ENCODE peak calls at places on chromosomes 12 and 14, in seven cellular contexts. J, A, K, H, R, M and E are unnamed samples.
A peak's percentile ranks its signal among the peaks of the same experiment; 100 is the strongest.

GRCh38 chr12:92753976-92754885 is 51.4 kb downstream of the PLEKHG7 start:
- DNase-seq in M (no peak), H (no peak), R (no peak), J (no peak), A (no peak), K (peak; percentile 30), E (no peak)

GRCh38 chr14:52706286-52706685 is 714 bp upstream of the PSMC6 start:
- DNase-seq in M (no peak), R (no peak), A (no peak), J (no peak), H (no peak), K (peak; percentile 23), E (peak; percentile 16)

GRCh38 chr12:64427988-64428387 is 23.8 kb downstream of the XPOT start:
- DNase-seq in M (no peak), A (no peak), J (no peak), H (no peak), R (no peak), K (no peak), E (no peak)

GRCh38 chr14:74975059-74975810 is 19.8 kb upstream of the PGF start:
- DNase-seq in A (peak; percentile 6), K (no peak), R (no peak), J (peak; percentile 67), H (peak; percentile 92), M (no peak), E (peak; percentile 21)

GRCh38 chr14:32727827-32728226 is 210.9 kb upstream of the NPAS3 start:
- DNase-seq in R (no peak), K (no peak), H (no peak), A (no peak), J (no peak), M (no peak), E (no peak)

GRCh38 chr12:108773798-108774788 is 42.8 kb upstream of the CORO1C start:
- DNase-seq in J (peak; percentile 43), M (peak; percentile 51), R (peak; percentile 91), K (peak; percentile 67), H (peak; percentile 88), A (no peak), E (peak; percentile 58)

GRCh38 chr12:20194171-20194570 is 174.2 kb upstream of the PDE3A start:
- DNase-seq in J (no peak), H (peak; percentile 17), R (no peak), M (no peak), A (peak; percentile 46), K (peak; percentile 27), E (peak; percentile 18)

GRCh38 chr14:74261288-74261687 is 22.0 kb downstream of the VSX2 start:
- DNase-seq in J (no peak), M (no peak), H (no peak), A (no peak), R (peak; percentile 54), K (no peak), E (peak; percentile 30)

GRCh38 chr12:73486256-73486655 is 1051.4 kb upstream of the ATXN7L3B start:
- DNase-seq in H (no peak), K (no peak), A (no peak), R (no peak), J (no peak), M (no peak), E (no peak)

DNA sequence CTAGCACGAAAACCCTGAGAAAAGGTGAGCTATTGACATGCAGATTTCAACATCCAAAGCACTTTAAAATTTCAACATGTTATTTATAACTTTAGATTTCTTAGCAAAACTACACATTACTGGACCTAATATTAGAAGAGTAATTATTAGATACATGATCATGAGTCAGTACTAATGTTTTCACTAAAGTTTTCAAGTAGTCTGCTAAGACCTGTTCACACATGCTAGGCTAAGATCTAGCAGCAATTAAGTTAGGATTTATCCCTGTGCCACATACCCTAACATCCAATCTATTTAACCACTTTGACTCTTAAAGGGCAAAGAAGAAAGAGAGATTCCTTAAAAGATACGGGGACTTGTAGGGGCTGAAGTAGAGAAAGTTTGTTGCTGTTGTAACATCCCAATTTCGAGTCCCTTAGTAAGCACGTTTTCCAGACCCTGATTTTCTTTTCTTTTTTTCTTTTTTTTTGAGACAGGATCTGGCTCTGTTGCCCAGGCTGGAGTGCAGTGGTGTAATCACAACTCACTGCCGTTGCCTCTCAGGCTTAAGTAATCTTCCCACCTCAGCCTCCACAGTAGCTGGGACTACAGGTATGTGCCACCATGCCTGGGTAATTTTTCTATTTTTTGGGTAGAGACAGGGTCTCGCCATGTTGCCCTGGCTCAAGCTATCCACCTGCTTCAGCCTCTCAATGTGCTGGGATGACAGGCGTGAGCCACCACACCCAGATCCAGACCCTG is 102.5 kb upstream of the ATF7IP start:
- DNase-seq in K (no peak), R (peak; percentile 4), J (no peak), M (no peak), A (no peak), H (no peak), E (no peak)
- TF ChIP-seq CTCF in K (no peak), R (no peak), J (no peak), M (no peak), A (no peak), H (no peak), E (no peak)

GRCh38 chr12:56389215-56389850 is 26.7 kb upstream of the APOF start:
- DNase-seq in R (no peak), H (no peak), A (no peak), J (no peak), K (no peak), M (no peak), E (no peak)
- TF ChIP-seq CTCF in R (no peak), H (no peak), A (no peak), J (no peak), K (no peak), M (no peak), E (no peak)

GRCh38 chr12:63353559-63353958 is 202.6 kb upstream of the AVPR1A start:
- DNase-seq in H (no peak), A (no peak), M (no peak), J (no peak), R (peak; percentile 64), K (peak; percentile 26), E (peak; percentile 44)
- TF ChIP-seq CTCF in H (no peak), A (no peak), M (no peak), J (no peak), R (peak; percentile 37), K (no peak), E (no peak)

DNA sequence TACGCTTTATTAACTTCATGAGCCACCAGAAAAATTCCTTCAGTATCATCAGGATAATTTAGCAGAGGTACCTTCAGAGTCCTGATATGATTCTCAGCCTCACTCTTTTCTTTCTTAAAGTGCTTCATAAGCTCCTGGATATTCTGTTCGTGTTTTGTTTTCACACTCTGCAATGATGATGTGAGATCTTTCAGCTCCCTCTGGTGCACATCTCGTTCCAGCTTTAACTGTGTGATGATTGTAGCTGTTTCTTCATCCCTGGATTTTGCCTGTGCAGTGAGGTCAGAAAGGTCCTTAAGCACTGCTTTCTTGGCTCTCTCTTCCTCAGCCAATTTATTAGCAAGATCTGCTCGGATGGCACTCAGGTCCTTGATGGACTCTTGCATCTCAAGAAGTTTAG is 156.7 kb downstream of the CEP128 start:
- DNase-seq in A (no peak), J (no peak), K (no peak), H (no peak), M (no peak), R (no peak), E (no peak)
- TF ChIP-seq CTCF in A (no peak), J (no peak), K (peak; percentile 34), H (no peak), M (no peak), R (no peak), E (no peak)

GRCh38 chr14:51304956-51305355 is 64.9 kb downstream of the TMX1 start:
- DNase-seq in J (no peak), H (no peak), R (peak; percentile 93), K (peak; percentile 99), M (peak; percentile 25), A (no peak), E (peak; percentile 56)

GRCh38 chr14:51305761-51306160 is 65.7 kb downstream of the TMX1 start:
- DNase-seq in M (no peak), A (no peak), H (no peak), R (no peak), J (no peak), K (peak; percentile 40), E (no peak)

GRCh38 chr14:51298895-51299294 is 58.8 kb downstream of the TMX1 start:
- DNase-seq in H (no peak), R (no peak), A (no peak), M (no peak), K (peak; percentile 37), J (no peak), E (no peak)

GRCh38 chr14:51304428-51304827 is 64.4 kb downstream of the TMX1 start:
- DNase-seq in R (peak; percentile 80), K (peak; percentile 90), H (no peak), J (no peak), A (no peak), M (no peak), E (peak; percentile 29)

GRCh38 chr14:51302319-51303030 is 62.4 kb downstream of the TMX1 start:
- DNase-seq in M (no peak), A (no peak), R (no peak), H (no peak), J (no peak), K (peak; percentile 41), E (peak; percentile 18)
- TF ChIP-seq CTCF in M (no peak), A (no peak), R (no peak), H (no peak), J (no peak), K (no peak), E (no peak)